ENCODE peak calls at places on chromosome 19, in ten cellular contexts. D, W, R, N, U, G, M, O, S and Z are unnamed samples.

GRCh38 chr19:3374369-3375112 is 8.2 kb downstream of the NFIC start:
- DNase-seq in N (no peak), R (peak), O (no peak), S (no peak), W (no peak), U (no peak), G (no peak), D (no peak), M (no peak), Z (no peak)

GRCh38 chr19:45815501-45816216 is 551 bp upstream of the RSPH6A start:
- DNase-seq in O (no peak), W (no peak), G (peak), U (no peak), N (no peak), R (no peak), M (no peak), D (no peak), S (no peak), Z (no peak)

GRCh38 chr19:46288896-46289588 is 7.8 kb upstream of the HIF3A start:
- DNase-seq in O (peak), M (peak), G (no peak), U (no peak), D (no peak), W (no peak), R (no peak), S (no peak), N (no peak), Z (no peak)

GRCh38 chr19:6100284-6100915 is 9.9 kb downstream of the RFX2 start:
- DNase-seq in R (no peak), O (no peak), D (no peak), N (peak), W (peak), S (no peak), M (no peak), G (no peak), U (no peak), Z (no peak)

GRCh38 chr19:37925212-37925611 is 18.2 kb downstream of the SIPA1L3 start:
- DNase-seq in R (no peak), U (no peak), G (no peak), W (no peak), O (no peak), M (no peak), S (no peak), D (no peak), N (no peak), Z (no peak)

GRCh38 chr19:1232652-1233360 is 5.0 kb downstream of the CBARP start:
- DNase-seq in U (no peak), S (no peak), O (no peak), D (no peak), W (no peak), R (peak), N (no peak), M (no peak), G (no peak), Z (no peak)

GRCh38 chr19:45922281-45922680 is 7.7 kb upstream of the NANOS2 start:
- DNase-seq in D (no peak), G (no peak), R (no peak), N (no peak), U (no peak), S (no peak), M (no peak), W (no peak), O (no peak), Z (no peak)

GRCh38 chr19:48190288-48191284 is 20.1 kb downstream of the ZSWIM9 start:
- DNase-seq in O (no peak), S (no peak), N (peak), D (peak), R (no peak), U (no peak), G (no peak), W (no peak), M (peak), Z (peak)

GRCh38 chr19:48405010-48405659 is 11.7 kb downstream of the GRIN2D start:
- DNase-seq in S (no peak), R (no peak), G (no peak), D (no peak), W (no peak), O (no peak), M (no peak), U (no peak), N (no peak), Z (no peak)

GRCh38 chr19:36409841-36410240 is 8.6 kb downstream of the ZFP82 start:
- DNase-seq in U (no peak), R (no peak), S (no peak), O (no peak), M (no peak), W (no peak), D (no peak), G (no peak), N (no peak), Z (no peak)